ENCODE peak calls at places on chromosome 15, in seven cellular contexts. U, T, C, S, O, W and F are unnamed samples.
A peak's percentile ranks its signal among the peaks of the same experiment; 100 is the strongest.

GRCh38 chr15:65980824-65981456 is 111.6 kb downstream of the RAB11A start:
- DNase-seq in U (peak; percentile 51), T (peak; percentile 67), C (peak; percentile 69), S (peak; percentile 79), O (peak; percentile 86), W (peak; percentile 52), F (peak; percentile 87)

GRCh38 chr15:88714782-88715372 is 76.1 kb downstream of the ISG20 start:
- DNase-seq in U (no peak), T (no peak), C (no peak), S (no peak), O (no peak), W (no peak), F (no peak)

GRCh38 chr15:38707802-38708671 is 143.4 kb upstream of the RASGRP1 start:
- DNase-seq in U (peak; percentile 58), T (peak; percentile 82), C (no peak), S (peak; percentile 80), O (peak; percentile 72), W (peak; percentile 78), F (peak; percentile 53)

GRCh38 chr15:40812721-40813425 is 5.6 kb upstream of the DNAJC17 start:
- DNase-seq in U (no peak), T (no peak), C (no peak), S (no peak), O (no peak), W (no peak), F (no peak)

GRCh38 chr15:94615688-94616087 is 384.3 kb downstream of the MCTP2 start:
- DNase-seq in U (no peak), T (no peak), C (no peak), S (no peak), O (no peak), W (no peak), F (no peak)

GRCh38 chr15:85587707-85588441 is 206.9 kb downstream of the KLHL25 start:
- DNase-seq in U (no peak), T (peak; percentile 57), C (no peak), S (peak; percentile 82), O (no peak), W (peak; percentile 67), F (no peak)

GRCh38 chr15:60486742-60487141 is 7.8 kb upstream of the ICE2 start:
- DNase-seq in U (no peak), T (no peak), C (no peak), S (no peak), O (no peak), W (no peak), F (no peak)

GRCh38 chr15:49423021-49423420 is at the start of gene FGF7:
- DNase-seq in U (peak; percentile 9), T (peak; percentile 61), C (no peak), S (peak; percentile 88), O (peak; percentile 30), W (no peak), F (no peak)

GRCh38 chr15:39255760-39256159 is 325.1 kb upstream of the THBS1 start:
- DNase-seq in U (no peak), T (no peak), C (no peak), S (no peak), O (no peak), W (no peak), F (no peak)

GRCh38 chr15:62254137-62254934 is 89.3 kb upstream of the C2CD4B start:
- DNase-seq in U (peak; percentile 55), T (peak; percentile 39), C (peak; percentile 34), S (peak; percentile 43), O (peak; percentile 77), W (peak; percentile 75), F (peak; percentile 82)

GRCh38 chr15:44157679-44158078 is 37.4 kb downstream of the FRMD5 start:
- DNase-seq in U (no peak), T (peak; percentile 85), C (no peak), S (peak; percentile 96), O (no peak), W (peak; percentile 53), F (no peak)

DNA sequence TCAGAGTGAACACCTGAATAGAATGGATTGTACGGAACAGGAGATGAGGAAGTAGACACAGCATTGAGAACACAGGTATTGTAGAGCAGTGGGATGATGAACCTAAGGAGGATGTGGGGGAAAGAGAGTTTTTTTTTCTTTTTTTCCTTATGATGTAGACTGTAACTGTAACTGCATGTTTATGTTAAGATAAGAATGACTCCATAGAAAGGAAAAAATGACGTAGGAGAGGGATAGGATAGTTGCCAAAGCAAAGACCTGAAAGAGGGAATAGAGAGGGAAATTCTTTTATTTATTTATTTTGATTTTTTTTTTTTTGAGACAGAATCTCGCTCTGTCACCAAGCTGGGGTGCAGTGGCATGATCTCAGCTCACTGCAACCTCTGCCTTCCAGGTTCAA is 33.2 kb downstream of the APH1B start:
- DNase-seq in U (no peak), T (no peak), C (no peak), S (peak; percentile 77), O (no peak), W (no peak), F (no peak)
- H3K23ac ChIP-seq in U (no peak overlapping the region), T (no peak overlapping the region), C (no peak overlapping the region), S (peak overlapping the region; percentile 23), O (no peak overlapping the region), W (no peak overlapping the region), F (no peak overlapping the region)

DNA sequence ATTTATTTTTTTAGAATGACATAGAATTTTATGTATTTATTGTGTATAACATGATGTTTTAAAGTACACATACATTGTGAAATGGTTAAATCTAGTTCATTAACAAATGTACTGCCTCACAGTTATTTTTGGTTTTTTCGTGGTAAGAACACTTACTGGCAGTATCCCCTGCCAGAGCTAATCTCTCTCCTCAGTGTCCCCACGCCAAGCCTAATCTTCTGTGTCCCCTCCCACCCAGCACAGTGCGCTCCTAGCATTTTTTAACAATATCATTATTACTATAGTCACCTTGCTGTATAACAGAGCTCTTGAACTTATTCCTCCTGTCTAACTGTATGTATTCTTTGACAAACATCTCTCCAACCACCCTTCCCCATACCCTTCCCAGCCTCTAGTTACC is 333.2 kb downstream of the GABRB3 start:
- DNase-seq in U (no peak), T (no peak), C (no peak), S (no peak), O (no peak), W (no peak), F (no peak)
- H3K23ac ChIP-seq in U (no peak overlapping the region), T (no peak overlapping the region), C (no peak overlapping the region), S (no peak overlapping the region), O (no peak overlapping the region), W (no peak overlapping the region), F (no peak overlapping the region)

DNA sequence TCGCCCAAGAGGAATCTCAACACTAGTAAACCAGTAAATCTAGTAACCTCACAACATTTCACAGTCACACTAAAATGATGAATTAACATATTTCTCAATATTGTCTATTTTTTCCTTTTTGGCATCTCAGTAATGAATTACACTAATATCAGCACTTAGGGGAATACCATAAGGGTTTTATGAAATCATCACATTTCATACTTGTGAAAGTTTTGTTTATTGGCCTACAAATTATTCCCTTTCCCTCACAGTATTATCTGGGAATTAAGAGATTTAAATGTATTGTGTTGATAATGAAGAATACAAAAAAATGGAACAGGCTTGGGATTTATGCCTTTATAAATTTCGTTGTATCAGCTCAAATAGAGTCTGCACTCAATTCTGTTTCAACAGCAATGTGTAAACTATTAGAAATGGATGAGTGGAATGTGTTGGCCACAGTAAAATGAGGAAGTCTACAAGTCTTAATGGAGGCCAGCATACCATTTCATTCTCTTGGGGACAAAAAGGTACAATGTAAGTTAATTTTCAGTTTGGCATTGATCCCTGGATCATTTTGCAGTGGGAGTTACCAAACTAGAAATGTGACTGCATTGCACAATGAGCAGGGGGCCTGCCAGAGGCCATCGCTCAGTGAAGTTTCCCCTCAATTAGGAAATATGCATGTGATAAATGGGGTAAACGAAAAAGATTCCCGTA is 195.4 kb downstream of the FMN1 start:
- DNase-seq in U (no peak), T (no peak), C (no peak), S (no peak), O (no peak), W (no peak), F (no peak)
- H3K23ac ChIP-seq in U (no peak overlapping the region), T (no peak overlapping the region), C (no peak overlapping the region), S (no peak overlapping the region), O (no peak overlapping the region), W (no peak overlapping the region), F (no peak overlapping the region)

GRCh38 chr15:68112711-68113110 is 58.6 kb downstream of the PIAS1 start:
- DNase-seq in U (no peak), T (no peak), C (no peak), S (peak; percentile 50), O (no peak), W (no peak), F (no peak)

GRCh38 chr15:68113273-68113672 is 59.2 kb downstream of the PIAS1 start:
- DNase-seq in U (no peak), T (peak; percentile 54), C (no peak), S (peak; percentile 34), O (no peak), W (peak; percentile 27), F (no peak)

GRCh38 chr15:68114356-68114755 is 60.2 kb downstream of the PIAS1 start:
- DNase-seq in U (no peak), T (peak; percentile 61), C (no peak), S (peak; percentile 54), O (no peak), W (peak; percentile 19), F (no peak)

GRCh38 chr15:68114840-68115239 is 60.7 kb downstream of the PIAS1 start:
- DNase-seq in U (no peak), T (no peak), C (no peak), S (no peak), O (no peak), W (no peak), F (no peak)

GRCh38 chr15:68113751-68114150 is 59.6 kb downstream of the PIAS1 start:
- DNase-seq in U (no peak), T (peak; percentile 30), C (no peak), S (no peak), O (no peak), W (no peak), F (no peak)
- H3K23ac ChIP-seq in U (no peak overlapping the region), T (no peak overlapping the region), C (no peak overlapping the region), S (no peak overlapping the region), O (no peak overlapping the region), W (no peak overlapping the region), F (no peak overlapping the region)

GRCh38 chr15:58629625-58630024 is 119.9 kb downstream of the ADAM10 start:
- DNase-seq in U (no peak), T (no peak), C (no peak), S (no peak), O (no peak), W (no peak), F (no peak)

GRCh38 chr15:58628206-58629057 is 121.1 kb downstream of the ADAM10 start:
- DNase-seq in U (no peak), T (peak; percentile 48), C (no peak), S (no peak), O (no peak), W (no peak), F (no peak)

GRCh38 chr15:58627706-58628105 is 121.8 kb downstream of the ADAM10 start:
- DNase-seq in U (no peak), T (no peak), C (no peak), S (no peak), O (no peak), W (no peak), F (no peak)

GRCh38 chr15:58626378-58626777 is 123.1 kb downstream of the ADAM10 start:
- DNase-seq in U (no peak), T (no peak), C (no peak), S (no peak), O (no peak), W (no peak), F (no peak)

GRCh38 chr15:58627046-58627445 is 122.5 kb downstream of the ADAM10 start:
- DNase-seq in U (no peak), T (no peak), C (no peak), S (no peak), O (no peak), W (no peak), F (no peak)
- H3K23ac ChIP-seq in U (no peak overlapping the region), T (no peak overlapping the region), C (no peak overlapping the region), S (no peak overlapping the region), O (no peak overlapping the region), W (no peak overlapping the region), F (no peak overlapping the region)

GRCh38 chr15:56425976-56426375 is 39.0 kb downstream of the MNS1 start:
- DNase-seq in U (no peak), T (no peak), C (no peak), S (no peak), O (no peak), W (no peak), F (no peak)
- H3K23ac ChIP-seq in U (no peak overlapping the region), T (no peak overlapping the region), C (no peak overlapping the region), S (no peak overlapping the region), O (no peak overlapping the region), W (no peak overlapping the region), F (no peak overlapping the region)